ENCODE peak calls at places on chromosomes 7 and 10, in ten cellular contexts. One of them, this sample, is unnamed.

GRCh38 chr10:57786331-57786730 is 481.4 kb downstream of the IPMK start:
- DNase-seq in stimulated activated CD4-positive, alpha-beta T cell treated with anti-CD3 and anti-CD28 coated beads, Interleukin-15, amount 100 ng/mL, for 24 hours: no peak
- DNase-seq in EL: no peak
- DNase-seq in heart right ventricle: no peak
- DNase-seq in stimulated activated CD8-positive, alpha-beta memory T cell treated with anti-CD3 and anti-CD28 coated beads, Interleukin-7, amount 100 ng/mL, for 4 hours: no peak
- DNase-seq in GM12891: no peak
- DNase-seq in amygdala: no peak
- DNase-seq in hippocampal formation: no peak
- DNase-seq in left cardiac atrium: no peak
- DNase-seq in glutamatergic neuron: no peak
- DNase-seq in this sample: no peak

GRCh38 chr7:45679516-45679915 is 105.3 kb downstream of the ADCY1 start:
- DNase-seq in stimulated activated CD4-positive, alpha-beta T cell treated with anti-CD3 and anti-CD28 coated beads, Interleukin-15, amount 100 ng/mL, for 24 hours: no peak
- DNase-seq in EL: no peak
- DNase-seq in heart right ventricle: no peak
- DNase-seq in stimulated activated CD8-positive, alpha-beta memory T cell treated with anti-CD3 and anti-CD28 coated beads, Interleukin-7, amount 100 ng/mL, for 4 hours: no peak
- DNase-seq in GM12891: no peak
- DNase-seq in amygdala: no peak
- DNase-seq in hippocampal formation: no peak
- DNase-seq in left cardiac atrium: no peak
- DNase-seq in glutamatergic neuron: no peak
- DNase-seq in this sample: no peak

GRCh38 chr7:1676550-1677071 is 6.5 kb downstream of the ELFN1 start:
- DNase-seq in stimulated activated CD4-positive, alpha-beta T cell treated with anti-CD3 and anti-CD28 coated beads, Interleukin-15, amount 100 ng/mL, for 24 hours: no peak
- DNase-seq in EL: no peak
- DNase-seq in heart right ventricle: no peak
- DNase-seq in stimulated activated CD8-positive, alpha-beta memory T cell treated with anti-CD3 and anti-CD28 coated beads, Interleukin-7, amount 100 ng/mL, for 4 hours: no peak
- DNase-seq in GM12891: no peak
- DNase-seq in amygdala: no peak
- DNase-seq in hippocampal formation: no peak
- DNase-seq in left cardiac atrium: no peak
- DNase-seq in glutamatergic neuron: no peak
- DNase-seq in this sample: no peak

GRCh38 chr10:28734940-28735759 is 57.8 kb downstream of the BAMBI start:
- DNase-seq in stimulated activated CD4-positive, alpha-beta T cell treated with anti-CD3 and anti-CD28 coated beads, Interleukin-15, amount 100 ng/mL, for 24 hours: no peak
- DNase-seq in EL: peak
- DNase-seq in heart right ventricle: no peak
- DNase-seq in stimulated activated CD8-positive, alpha-beta memory T cell treated with anti-CD3 and anti-CD28 coated beads, Interleukin-7, amount 100 ng/mL, for 4 hours: no peak
- DNase-seq in GM12891: no peak
- DNase-seq in amygdala: no peak
- DNase-seq in hippocampal formation: no peak
- DNase-seq in left cardiac atrium: peak
- DNase-seq in glutamatergic neuron: no peak
- DNase-seq in this sample: no peak

GRCh38 chr7:41134242-41134872 is 568.5 kb downstream of the INHBA start:
- DNase-seq in stimulated activated CD4-positive, alpha-beta T cell treated with anti-CD3 and anti-CD28 coated beads, Interleukin-15, amount 100 ng/mL, for 24 hours: no peak
- DNase-seq in EL: peak
- DNase-seq in heart right ventricle: no peak
- DNase-seq in stimulated activated CD8-positive, alpha-beta memory T cell treated with anti-CD3 and anti-CD28 coated beads, Interleukin-7, amount 100 ng/mL, for 4 hours: no peak
- DNase-seq in GM12891: peak
- DNase-seq in amygdala: no peak
- DNase-seq in hippocampal formation: no peak
- DNase-seq in left cardiac atrium: no peak
- DNase-seq in glutamatergic neuron: no peak
- DNase-seq in this sample: peak

GRCh38 chr10:3727268-3727667 is 57.7 kb downstream of the KLF6 start:
- DNase-seq in stimulated activated CD4-positive, alpha-beta T cell treated with anti-CD3 and anti-CD28 coated beads, Interleukin-15, amount 100 ng/mL, for 24 hours: no peak
- DNase-seq in EL: no peak
- DNase-seq in heart right ventricle: no peak
- DNase-seq in stimulated activated CD8-positive, alpha-beta memory T cell treated with anti-CD3 and anti-CD28 coated beads, Interleukin-7, amount 100 ng/mL, for 4 hours: no peak
- DNase-seq in GM12891: no peak
- DNase-seq in amygdala: no peak
- DNase-seq in hippocampal formation: no peak
- DNase-seq in left cardiac atrium: no peak
- DNase-seq in glutamatergic neuron: no peak
- DNase-seq in this sample: no peak

GRCh38 chr7:136551618-136552017 is 316.8 kb upstream of the CHRM2 start:
- DNase-seq in stimulated activated CD4-positive, alpha-beta T cell treated with anti-CD3 and anti-CD28 coated beads, Interleukin-15, amount 100 ng/mL, for 24 hours: no peak
- DNase-seq in EL: no peak
- DNase-seq in heart right ventricle: no peak
- DNase-seq in stimulated activated CD8-positive, alpha-beta memory T cell treated with anti-CD3 and anti-CD28 coated beads, Interleukin-7, amount 100 ng/mL, for 4 hours: no peak
- DNase-seq in GM12891: no peak
- DNase-seq in amygdala: no peak
- DNase-seq in hippocampal formation: no peak
- DNase-seq in left cardiac atrium: no peak
- DNase-seq in glutamatergic neuron: no peak
- DNase-seq in this sample: no peak

GRCh38 chr7:14924398-14924797 is 21.8 kb upstream of the DGKB start:
- DNase-seq in stimulated activated CD4-positive, alpha-beta T cell treated with anti-CD3 and anti-CD28 coated beads, Interleukin-15, amount 100 ng/mL, for 24 hours: no peak
- DNase-seq in EL: peak
- DNase-seq in heart right ventricle: no peak
- DNase-seq in stimulated activated CD8-positive, alpha-beta memory T cell treated with anti-CD3 and anti-CD28 coated beads, Interleukin-7, amount 100 ng/mL, for 4 hours: no peak
- DNase-seq in GM12891: no peak
- DNase-seq in amygdala: no peak
- DNase-seq in hippocampal formation: no peak
- DNase-seq in left cardiac atrium: no peak
- DNase-seq in glutamatergic neuron: no peak
- DNase-seq in this sample: no peak

GRCh38 chr10:47420305-47421056 is 36.4 kb upstream of the ZNF488 start:
- DNase-seq in stimulated activated CD4-positive, alpha-beta T cell treated with anti-CD3 and anti-CD28 coated beads, Interleukin-15, amount 100 ng/mL, for 24 hours: no peak
- DNase-seq in EL: no peak
- DNase-seq in heart right ventricle: no peak
- DNase-seq in stimulated activated CD8-positive, alpha-beta memory T cell treated with anti-CD3 and anti-CD28 coated beads, Interleukin-7, amount 100 ng/mL, for 4 hours: no peak
- DNase-seq in GM12891: no peak
- DNase-seq in amygdala: no peak
- DNase-seq in hippocampal formation: no peak
- DNase-seq in left cardiac atrium: no peak
- DNase-seq in glutamatergic neuron: no peak
- DNase-seq in this sample: no peak

GRCh38 chr10:52776471-52776903 is 3.9 kb upstream of the MBL2 start:
- DNase-seq in stimulated activated CD4-positive, alpha-beta T cell treated with anti-CD3 and anti-CD28 coated beads, Interleukin-15, amount 100 ng/mL, for 24 hours: no peak
- DNase-seq in EL: no peak
- DNase-seq in heart right ventricle: no peak
- DNase-seq in stimulated activated CD8-positive, alpha-beta memory T cell treated with anti-CD3 and anti-CD28 coated beads, Interleukin-7, amount 100 ng/mL, for 4 hours: no peak
- DNase-seq in GM12891: no peak
- DNase-seq in amygdala: no peak
- DNase-seq in hippocampal formation: no peak
- DNase-seq in left cardiac atrium: no peak
- DNase-seq in glutamatergic neuron: no peak
- DNase-seq in this sample: no peak

GRCh38 chr7:18504965-18505364 is 9.4 kb downstream of the HDAC9 start:
- DNase-seq in stimulated activated CD4-positive, alpha-beta T cell treated with anti-CD3 and anti-CD28 coated beads, Interleukin-15, amount 100 ng/mL, for 24 hours: no peak
- DNase-seq in EL: no peak
- DNase-seq in heart right ventricle: no peak
- DNase-seq in stimulated activated CD8-positive, alpha-beta memory T cell treated with anti-CD3 and anti-CD28 coated beads, Interleukin-7, amount 100 ng/mL, for 4 hours: no peak
- DNase-seq in GM12891: no peak
- DNase-seq in amygdala: no peak
- DNase-seq in hippocampal formation: no peak
- DNase-seq in left cardiac atrium: no peak
- DNase-seq in glutamatergic neuron: no peak
- DNase-seq in this sample: peak

GRCh38 chr10:75099952-75100763 is 11.3 kb upstream of the SAMD8 start:
- DNase-seq in stimulated activated CD4-positive, alpha-beta T cell treated with anti-CD3 and anti-CD28 coated beads, Interleukin-15, amount 100 ng/mL, for 24 hours: peak
- DNase-seq in EL: peak
- DNase-seq in heart right ventricle: peak
- DNase-seq in stimulated activated CD8-positive, alpha-beta memory T cell treated with anti-CD3 and anti-CD28 coated beads, Interleukin-7, amount 100 ng/mL, for 4 hours: peak
- DNase-seq in GM12891: peak
- DNase-seq in amygdala: peak
- DNase-seq in hippocampal formation: no peak
- DNase-seq in left cardiac atrium: peak
- DNase-seq in glutamatergic neuron: peak
- DNase-seq in this sample: peak

GRCh38 chr7:5094641-5095040 is 49.0 kb downstream of the RBAK start:
- DNase-seq in stimulated activated CD4-positive, alpha-beta T cell treated with anti-CD3 and anti-CD28 coated beads, Interleukin-15, amount 100 ng/mL, for 24 hours: no peak
- DNase-seq in EL: no peak
- DNase-seq in heart right ventricle: no peak
- DNase-seq in stimulated activated CD8-positive, alpha-beta memory T cell treated with anti-CD3 and anti-CD28 coated beads, Interleukin-7, amount 100 ng/mL, for 4 hours: no peak
- DNase-seq in GM12891: no peak
- DNase-seq in amygdala: no peak
- DNase-seq in hippocampal formation: no peak
- DNase-seq in left cardiac atrium: no peak
- DNase-seq in glutamatergic neuron: no peak
- DNase-seq in this sample: no peak

GRCh38 chr10:58488921-58489320 is 23.8 kb upstream of the BICC1 start:
- DNase-seq in stimulated activated CD4-positive, alpha-beta T cell treated with anti-CD3 and anti-CD28 coated beads, Interleukin-15, amount 100 ng/mL, for 24 hours: no peak
- DNase-seq in EL: peak
- DNase-seq in heart right ventricle: no peak
- DNase-seq in stimulated activated CD8-positive, alpha-beta memory T cell treated with anti-CD3 and anti-CD28 coated beads, Interleukin-7, amount 100 ng/mL, for 4 hours: no peak
- DNase-seq in GM12891: no peak
- DNase-seq in amygdala: no peak
- DNase-seq in hippocampal formation: no peak
- DNase-seq in left cardiac atrium: no peak
- DNase-seq in glutamatergic neuron: no peak
- DNase-seq in this sample: no peak

GRCh38 chr10:97474918-97475317 is 23.3 kb downstream of the MMS19 start:
- DNase-seq in stimulated activated CD4-positive, alpha-beta T cell treated with anti-CD3 and anti-CD28 coated beads, Interleukin-15, amount 100 ng/mL, for 24 hours: no peak
- DNase-seq in EL: no peak
- DNase-seq in heart right ventricle: no peak
- DNase-seq in stimulated activated CD8-positive, alpha-beta memory T cell treated with anti-CD3 and anti-CD28 coated beads, Interleukin-7, amount 100 ng/mL, for 4 hours: no peak
- DNase-seq in GM12891: no peak
- DNase-seq in amygdala: no peak
- DNase-seq in hippocampal formation: no peak
- DNase-seq in left cardiac atrium: no peak
- DNase-seq in glutamatergic neuron: no peak
- DNase-seq in this sample: no peak

GRCh38 chr7:5143935-5144903 is 45.8 kb upstream of the WIPI2 start:
- DNase-seq in stimulated activated CD4-positive, alpha-beta T cell treated with anti-CD3 and anti-CD28 coated beads, Interleukin-15, amount 100 ng/mL, for 24 hours: peak
- DNase-seq in EL: no peak
- DNase-seq in heart right ventricle: no peak
- DNase-seq in stimulated activated CD8-positive, alpha-beta memory T cell treated with anti-CD3 and anti-CD28 coated beads, Interleukin-7, amount 100 ng/mL, for 4 hours: peak
- DNase-seq in GM12891: peak
- DNase-seq in amygdala: no peak
- DNase-seq in hippocampal formation: no peak
- DNase-seq in left cardiac atrium: peak
- DNase-seq in glutamatergic neuron: no peak
- DNase-seq in this sample: no peak

GRCh38 chr10:97718659-97719142 is 5.2 kb downstream of the MARVELD1 start:
- DNase-seq in stimulated activated CD4-positive, alpha-beta T cell treated with anti-CD3 and anti-CD28 coated beads, Interleukin-15, amount 100 ng/mL, for 24 hours: no peak
- DNase-seq in EL: no peak
- DNase-seq in heart right ventricle: no peak
- DNase-seq in stimulated activated CD8-positive, alpha-beta memory T cell treated with anti-CD3 and anti-CD28 coated beads, Interleukin-7, amount 100 ng/mL, for 4 hours: no peak
- DNase-seq in GM12891: no peak
- DNase-seq in amygdala: no peak
- DNase-seq in hippocampal formation: no peak
- DNase-seq in left cardiac atrium: peak
- DNase-seq in glutamatergic neuron: no peak
- DNase-seq in this sample: no peak

GRCh38 chr7:74221713-74222112 is 11.9 kb downstream of the LAT2 start:
- DNase-seq in stimulated activated CD4-positive, alpha-beta T cell treated with anti-CD3 and anti-CD28 coated beads, Interleukin-15, amount 100 ng/mL, for 24 hours: no peak
- DNase-seq in EL: no peak
- DNase-seq in heart right ventricle: no peak
- DNase-seq in stimulated activated CD8-positive, alpha-beta memory T cell treated with anti-CD3 and anti-CD28 coated beads, Interleukin-7, amount 100 ng/mL, for 4 hours: no peak
- DNase-seq in GM12891: no peak
- DNase-seq in amygdala: no peak
- DNase-seq in hippocampal formation: no peak
- DNase-seq in left cardiac atrium: no peak
- DNase-seq in glutamatergic neuron: no peak
- DNase-seq in this sample: no peak

GRCh38 chr7:55081854-55082603 is 63.2 kb downstream of the EGFR start:
- DNase-seq in stimulated activated CD4-positive, alpha-beta T cell treated with anti-CD3 and anti-CD28 coated beads, Interleukin-15, amount 100 ng/mL, for 24 hours: no peak
- DNase-seq in EL: no peak
- DNase-seq in heart right ventricle: no peak
- DNase-seq in stimulated activated CD8-positive, alpha-beta memory T cell treated with anti-CD3 and anti-CD28 coated beads, Interleukin-7, amount 100 ng/mL, for 4 hours: no peak
- DNase-seq in GM12891: no peak
- DNase-seq in amygdala: no peak
- DNase-seq in hippocampal formation: no peak
- DNase-seq in left cardiac atrium: no peak
- DNase-seq in glutamatergic neuron: no peak
- DNase-seq in this sample: no peak

GRCh38 chr7:127782075-127782474 is 130.1 kb downstream of the SND1 start:
- DNase-seq in stimulated activated CD4-positive, alpha-beta T cell treated with anti-CD3 and anti-CD28 coated beads, Interleukin-15, amount 100 ng/mL, for 24 hours: no peak
- DNase-seq in EL: no peak
- DNase-seq in heart right ventricle: no peak
- DNase-seq in stimulated activated CD8-positive, alpha-beta memory T cell treated with anti-CD3 and anti-CD28 coated beads, Interleukin-7, amount 100 ng/mL, for 4 hours: no peak
- DNase-seq in GM12891: no peak
- DNase-seq in amygdala: no peak
- DNase-seq in hippocampal formation: no peak
- DNase-seq in left cardiac atrium: no peak
- DNase-seq in glutamatergic neuron: no peak
- DNase-seq in this sample: peak